ENCODE peak calls at places on chromosomes 3 and 15, in nine cellular contexts. C is psoas muscle, A is stomach, U is astrocyte of the spinal cord, P is neural progenitor cell, G is foreskin fibroblast, K is RWPE1, Z is coronary artery, M is tibial artery. R is an unnamed sample.

GRCh38 chr3:64019271-64019670 is 4.0 kb downstream of the PSMD6 start:
- DNase-seq in C (no peak), A (no peak), U (no peak), P (no peak), G (no peak), K (no peak), Z (no peak), M (no peak), R (no peak)

GRCh38 chr3:195039180-195039843 is 231.6 kb downstream of the XXYLT1 start:
- DNase-seq in C (no peak), A (no peak), U (no peak), P (no peak), G (no peak), K (no peak), Z (no peak), M (no peak), R (no peak)

GRCh38 chr15:74383695-74384565 is 16.5 kb upstream of the CYP11A1 start:
- DNase-seq in C (no peak), A (peak), U (no peak), P (no peak), G (peak), K (peak), Z (no peak), M (no peak), R (no peak)

GRCh38 chr3:41874022-41874421 is 87.9 kb downstream of the ULK4 start:
- DNase-seq in C (no peak), A (no peak), U (no peak), P (no peak), G (no peak), K (no peak), Z (no peak), M (no peak), R (no peak)

GRCh38 chr3:40186508-40186907 is 123.0 kb upstream of the EIF1B start:
- DNase-seq in C (no peak), A (peak), U (no peak), P (no peak), G (no peak), K (no peak), Z (no peak), M (no peak), R (no peak)

GRCh38 chr3:184872200-184872599 is 60.2 kb downstream of the VPS8 start:
- DNase-seq in C (no peak), A (no peak), U (no peak), P (no peak), G (peak), K (no peak), Z (no peak), M (no peak), R (no peak)

GRCh38 chr3:186930143-186930638 is at the start of gene ST6GAL1:
- DNase-seq in C (peak), A (peak), U (peak), P (peak), G (peak), K (no peak), Z (peak), M (peak), R (peak)

GRCh38 chr3:167228135-167228534 is 152.0 kb downstream of the ZBBX start:
- DNase-seq in C (no peak), A (no peak), U (peak), P (no peak), G (no peak), K (peak), Z (no peak), M (no peak), R (no peak)

GRCh38 chr15:43974852-43975251 is 148.1 kb downstream of the WDR76 start:
- DNase-seq in C (no peak), A (no peak), U (no peak), P (peak), G (no peak), K (no peak), Z (no peak), M (no peak), R (no peak)

GRCh38 chr3:125045965-125046364 is 9.8 kb downstream of the HEG1 start:
- DNase-seq in C (no peak), A (no peak), U (peak), P (no peak), G (peak), K (peak), Z (no peak), M (no peak), R (no peak)
- TF ChIP-seq CTCF in C (no peak), A (no peak), U (peak), P (no peak), G (peak), K (no peak), Z (no peak), M (no peak), R (no peak)

GRCh38 chr3:140552403-140552802 is 125.5 kb upstream of the TRIM42 start:
- DNase-seq in C (no peak), A (no peak), U (no peak), P (peak), G (no peak), K (peak), Z (peak), M (no peak), R (no peak)
- TF ChIP-seq CTCF in C (no peak), A (no peak), U (no peak), P (peak), G (no peak), K (no peak), Z (no peak), M (no peak), R (no peak)

DNA sequence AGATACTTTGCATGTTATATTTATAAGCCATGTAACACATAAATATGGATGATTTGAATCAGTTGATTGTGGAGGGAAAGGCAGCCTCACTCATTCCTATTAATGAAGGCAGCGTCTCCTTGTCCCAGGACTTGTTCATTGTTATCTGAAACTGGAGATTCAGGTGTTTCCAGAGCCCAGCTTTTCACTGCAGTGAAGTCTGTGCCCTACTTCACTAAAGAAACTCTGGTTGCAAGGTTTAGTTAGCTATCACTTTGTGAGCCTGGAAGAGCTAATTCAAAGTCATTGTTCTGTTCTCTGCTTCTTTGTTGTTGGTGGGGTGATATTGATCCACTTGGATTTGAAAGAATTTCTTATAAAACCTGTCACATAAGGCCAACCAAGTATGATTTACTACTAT is 9.8 kb downstream of the NR2C2 start:
- DNase-seq in C (no peak), A (no peak), U (no peak), P (no peak), G (no peak), K (no peak), Z (no peak), M (no peak), R (no peak)
- TF ChIP-seq CTCF in C (no peak), A (no peak), U (no peak), P (no peak), G (no peak), K (no peak), Z (no peak), M (no peak), R (no peak)

DNA sequence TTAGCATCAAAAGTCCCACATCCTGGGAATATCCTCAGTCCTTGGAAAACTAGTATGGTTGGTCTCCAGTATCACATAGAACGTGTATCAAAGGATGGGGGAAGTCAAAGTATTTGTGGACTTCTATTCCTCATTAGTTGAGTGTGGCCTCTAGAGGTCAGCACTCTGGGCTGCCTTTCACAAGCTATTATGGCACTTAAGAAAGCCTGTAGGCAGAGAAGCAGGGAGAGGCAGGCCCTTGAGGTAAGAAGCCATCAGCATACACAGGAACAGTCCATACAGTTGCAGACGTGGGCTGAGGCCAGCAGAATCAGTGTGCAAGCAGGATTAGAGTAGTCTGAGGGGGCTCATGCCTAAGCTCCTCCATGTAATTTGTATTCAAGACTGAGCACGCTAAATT is 341.7 kb downstream of the CLSTN2 start:
- DNase-seq in C (no peak), A (peak), U (peak), P (peak), G (peak), K (no peak), Z (no peak), M (no peak), R (peak)
- TF ChIP-seq CTCF in C (peak), A (no peak), U (peak), P (peak), G (peak), K (no peak), Z (no peak), M (no peak), R (peak)

DNA sequence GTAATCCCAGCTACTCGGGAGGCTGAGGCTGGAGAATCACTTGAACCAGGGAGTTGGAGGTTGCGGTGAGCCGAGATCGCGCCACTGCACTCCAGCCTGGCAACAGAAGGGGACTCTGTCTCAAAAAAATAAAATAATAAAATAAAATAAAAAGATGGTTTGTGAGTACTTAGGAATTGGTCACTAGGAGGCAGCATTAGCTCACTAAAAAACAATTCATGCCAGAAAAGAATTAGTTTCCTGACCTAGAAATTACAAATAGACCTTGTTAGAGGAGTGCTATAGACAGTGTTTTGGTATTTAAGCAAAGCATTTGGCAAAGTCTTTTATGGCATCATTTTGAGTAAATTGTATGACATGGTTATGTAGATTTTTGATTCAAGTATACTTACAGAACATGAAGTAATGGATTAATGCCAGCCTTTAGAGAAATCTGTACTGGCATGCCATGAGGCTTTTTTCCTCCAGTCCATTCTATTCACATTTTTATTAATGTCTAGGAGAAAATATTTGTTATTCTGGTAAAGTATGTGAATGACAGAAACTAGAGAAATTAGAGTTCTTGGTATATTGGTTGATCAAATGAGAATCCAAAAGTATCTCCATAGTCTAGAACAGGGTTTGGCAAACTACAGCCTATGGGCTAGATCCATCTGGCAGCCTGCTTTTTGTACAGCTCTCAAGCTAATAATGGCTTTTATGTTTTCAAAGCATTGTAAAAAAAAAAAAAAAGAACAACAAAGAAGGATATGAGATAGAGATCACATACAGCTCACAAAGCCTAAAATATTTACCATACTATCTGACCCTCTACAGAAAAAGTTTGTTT is 81.6 kb downstream of the LRRC49 start:
- DNase-seq in C (no peak), A (no peak), U (peak), P (peak), G (peak), K (peak), Z (no peak), M (no peak), R (no peak)
- TF ChIP-seq CTCF in C (peak), A (peak), U (peak), P (peak), G (peak), K (peak), Z (no peak), M (peak), R (peak)

GRCh38 chr3:122943828-122944190 is 83.8 kb downstream of the SEMA5B start:
- DNase-seq in C (no peak), A (no peak), U (no peak), P (no peak), G (no peak), K (no peak), Z (no peak), M (no peak), R (no peak)

GRCh38 chr3:122942937-122943827 is 84.4 kb downstream of the SEMA5B start:
- DNase-seq in C (peak), A (peak), U (peak), P (peak), G (peak), K (peak), Z (no peak), M (peak), R (peak)

GRCh38 chr3:122946185-122946584 is 81.4 kb downstream of the SEMA5B start:
- DNase-seq in C (no peak), A (no peak), U (no peak), P (no peak), G (no peak), K (no peak), Z (no peak), M (no peak), R (no peak)

GRCh38 chr3:122945230-122945629 is 82.3 kb downstream of the SEMA5B start:
- DNase-seq in C (no peak), A (no peak), U (no peak), P (no peak), G (no peak), K (no peak), Z (no peak), M (no peak), R (no peak)

DNA sequence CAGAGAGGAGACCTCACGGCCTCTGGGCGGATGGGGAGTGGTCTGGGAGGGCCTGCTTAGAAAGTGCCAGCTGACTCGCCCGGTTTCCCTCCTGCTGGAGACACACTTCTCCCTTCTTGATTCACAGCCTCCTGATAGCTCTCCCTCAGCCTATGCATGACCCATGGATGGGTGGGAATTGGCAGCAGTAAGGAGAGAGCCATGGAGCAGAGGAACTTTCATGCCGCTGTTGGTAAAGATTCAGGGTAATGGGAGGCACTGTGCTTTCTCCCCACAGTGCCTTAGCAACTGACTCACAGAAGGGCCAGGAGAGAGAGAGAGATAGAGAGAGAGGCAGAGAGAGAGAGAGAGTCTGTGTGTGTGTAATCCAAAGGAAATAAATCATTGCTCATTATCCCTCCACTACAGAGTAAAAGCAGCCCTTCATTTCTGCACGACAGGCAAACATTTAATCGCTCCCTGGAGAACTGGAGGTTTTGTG is 82.9 kb downstream of the SEMA5B start:
- DNase-seq in C (no peak), A (no peak), U (no peak), P (no peak), G (no peak), K (no peak), Z (no peak), M (no peak), R (no peak)
- TF ChIP-seq CTCF in C (no peak), A (no peak), U (no peak), P (no peak), G (no peak), K (no peak), Z (no peak), M (no peak), R (no peak)

GRCh38 chr3:137325170-137325569 is 367.4 kb downstream of the IL20RB start:
- DNase-seq in C (no peak), A (no peak), U (no peak), P (no peak), G (no peak), K (no peak), Z (no peak), M (no peak), R (no peak)
- TF ChIP-seq CTCF in C (no peak), A (no peak), U (no peak), P (no peak), G (no peak), K (no peak), Z (no peak), M (no peak), R (no peak)

DNA sequence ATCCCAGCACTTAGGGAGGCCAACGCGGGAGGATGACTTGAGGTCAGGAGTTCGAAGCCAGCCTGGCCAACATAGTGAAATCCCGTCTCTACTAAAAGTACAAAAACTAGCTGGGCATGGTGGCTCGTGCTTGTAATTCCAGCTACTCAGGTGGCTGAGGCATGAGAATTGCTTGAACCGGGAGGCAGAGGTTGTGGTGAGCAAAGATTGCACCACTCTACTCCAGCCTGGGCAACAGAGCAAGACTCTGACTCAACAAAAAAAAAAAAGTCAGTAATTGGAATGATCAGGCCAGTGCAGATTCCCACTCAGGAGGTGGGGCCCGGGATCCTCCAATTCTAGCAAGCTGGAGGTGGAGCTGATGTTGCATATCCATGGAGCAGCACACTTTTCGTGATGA is 5.6 kb downstream of the CFAP92 start:
- DNase-seq in C (no peak), A (no peak), U (no peak), P (no peak), G (no peak), K (no peak), Z (no peak), M (no peak), R (no peak)
- TF ChIP-seq CTCF in C (no peak), A (no peak), U (no peak), P (no peak), G (no peak), K (no peak), Z (no peak), M (no peak), R (no peak)